ENCODE peak calls at places on chromosomes 13 and 19, in four cellular contexts. U is cardiac fibroblast, Y is HCT116, A is activated gamma-delta T cell. D is an unnamed sample.

GRCh38 chr13:100090861-100091260 is 2.0 kb downstream of the PCCA start:
- DNase-seq in U (no peak), Y (no peak), A (no peak), D (no peak)

GRCh38 chr19:18284710-18285430 is 3.4 kb upstream of the JUND start:
- DNase-seq in U (no peak), Y (no peak), A (no peak), D (peak)

GRCh38 chr19:29967623-29968022 is 25.6 kb downstream of the URI1 start:
- DNase-seq in U (peak), Y (no peak), A (no peak), D (no peak)

GRCh38 chr19:39160523-39160861 is 34.9 kb downstream of the PAK4 start:
- DNase-seq in U (peak), Y (no peak), A (no peak), D (no peak)

GRCh38 chr13:41652735-41653361 is 195.5 kb downstream of the RGCC start:
- DNase-seq in U (peak), Y (peak), A (no peak), D (peak)

GRCh38 chr19:18514800-18515682 is 6.8 kb downstream of the ELL start:
- DNase-seq in U (peak), Y (no peak), A (no peak), D (no peak)

GRCh38 chr13:24668511-24668910 is 11.7 kb upstream of the ATP12A start:
- DNase-seq in U (no peak), Y (no peak), A (no peak), D (no peak)

GRCh38 chr13:70183041-70183440 is 74.8 kb upstream of the KLHL1 start:
- DNase-seq in U (no peak), Y (no peak), A (no peak), D (no peak)

GRCh38 chr19:18417250-18418033 is 1.8 kb upstream of the SSBP4 start:
- DNase-seq in U (peak), Y (no peak), A (no peak), D (peak)

GRCh38 chr13:113305208-113305607 is 8.2 kb downstream of the LAMP1 start:
- DNase-seq in U (peak), Y (no peak), A (no peak), D (no peak)

GRCh38 chr19:40735003-40735771 is 15.1 kb downstream of the ACTMAP start:
- DNase-seq in U (no peak), Y (no peak), A (no peak), D (no peak)

D was measured in activated naive CD4-positive, alpha-beta T cell treated with anti-CD3 and anti-CD28 coated beads, Interleukin-2, amount 10 ng/mL, durations not matched to agents 7 days and 5 days.